ENCODE peak calls at places on chromosomes 5 and 9, in eight cellular contexts. One of them, this sample, is unnamed.

GRCh38 chr9:114037249-114037648 is 40.9 kb downstream of the AMBP start:
- DNase-seq in CD8-positive, alpha-beta memory T cell: no peak
- DNase-seq in A172: no peak
- DNase-seq in kidney: no peak
- DNase-seq in HepG2: no peak
- DNase-seq in stimulated activated CD4-positive, alpha-beta T cell treated with anti-CD3 and anti-CD28 coated beads, Interleukin-1b, Interleukin-23, amount 100 ng/mL, for 24 hours: no peak
- DNase-seq in foreskin melanocyte: no peak
- DNase-seq in CD4-positive, alpha-beta T cell: no peak
- DNase-seq in this sample: no peak

GRCh38 chr5:69493235-69493925 is 790 bp downstream of the OCLN start:
- DNase-seq in A172: no peak
- DNase-seq in foreskin melanocyte: no peak
- DNase-seq in kidney: peak; percentile 85
- DNase-seq in HepG2: no peak
- DNase-seq in stimulated activated CD4-positive, alpha-beta T cell treated with anti-CD3 and anti-CD28 coated beads, Interleukin-1b, Interleukin-23, amount 100 ng/mL, for 24 hours: no peak
- DNase-seq in CD8-positive, alpha-beta memory T cell: no peak
- DNase-seq in CD4-positive, alpha-beta T cell: no peak
- DNase-seq in this sample: no peak

GRCh38 chr5:131230406-131230805 is 33.4 kb upstream of the CDC42SE2 start:
- DNase-seq in CD4-positive, alpha-beta T cell: no peak
- DNase-seq in CD8-positive, alpha-beta memory T cell: no peak
- DNase-seq in stimulated activated CD4-positive, alpha-beta T cell treated with anti-CD3 and anti-CD28 coated beads, Interleukin-1b, Interleukin-23, amount 100 ng/mL, for 24 hours: no peak
- DNase-seq in kidney: no peak
- DNase-seq in foreskin melanocyte: no peak
- DNase-seq in A172: no peak
- DNase-seq in HepG2: peak; percentile 14
- DNase-seq in this sample: no peak

GRCh38 chr9:136960938-136961275 is 8.8 kb downstream of the LCN12 start:
- DNase-seq in stimulated activated CD4-positive, alpha-beta T cell treated with anti-CD3 and anti-CD28 coated beads, Interleukin-1b, Interleukin-23, amount 100 ng/mL, for 24 hours: no peak
- DNase-seq in A172: no peak
- DNase-seq in foreskin melanocyte: no peak
- DNase-seq in CD8-positive, alpha-beta memory T cell: no peak
- DNase-seq in CD4-positive, alpha-beta T cell: no peak
- DNase-seq in HepG2: no peak
- DNase-seq in kidney: no peak
- DNase-seq in this sample: no peak

GRCh38 chr9:83423815-83424707 is 114.1 kb downstream of the FRMD3 start:
- DNase-seq in CD8-positive, alpha-beta memory T cell: no peak
- DNase-seq in CD4-positive, alpha-beta T cell: no peak
- DNase-seq in foreskin melanocyte: no peak
- DNase-seq in A172: no peak
- DNase-seq in HepG2: peak; percentile 94
- DNase-seq in stimulated activated CD4-positive, alpha-beta T cell treated with anti-CD3 and anti-CD28 coated beads, Interleukin-1b, Interleukin-23, amount 100 ng/mL, for 24 hours: no peak
- DNase-seq in kidney: no peak
- DNase-seq in this sample: no peak

GRCh38 chr9:12289711-12290110 is 403.5 kb upstream of the TYRP1 start:
- DNase-seq in kidney: no peak
- DNase-seq in stimulated activated CD4-positive, alpha-beta T cell treated with anti-CD3 and anti-CD28 coated beads, Interleukin-1b, Interleukin-23, amount 100 ng/mL, for 24 hours: no peak
- DNase-seq in HepG2: no peak
- DNase-seq in A172: no peak
- DNase-seq in foreskin melanocyte: peak; percentile 11
- DNase-seq in CD8-positive, alpha-beta memory T cell: no peak
- DNase-seq in CD4-positive, alpha-beta T cell: no peak
- DNase-seq in this sample: no peak

GRCh38 chr5:65190328-65191053 is 291.2 kb downstream of the ADAMTS6 start:
- DNase-seq in A172: peak; percentile 90
- DNase-seq in CD8-positive, alpha-beta memory T cell: no peak
- DNase-seq in HepG2: no peak
- DNase-seq in kidney: no peak
- DNase-seq in foreskin melanocyte: no peak
- DNase-seq in stimulated activated CD4-positive, alpha-beta T cell treated with anti-CD3 and anti-CD28 coated beads, Interleukin-1b, Interleukin-23, amount 100 ng/mL, for 24 hours: no peak
- DNase-seq in CD4-positive, alpha-beta T cell: no peak
- DNase-seq in this sample: no peak

GRCh38 chr5:154771383-154771901 is 16.3 kb downstream of the LARP1 start:
- DNase-seq in stimulated activated CD4-positive, alpha-beta T cell treated with anti-CD3 and anti-CD28 coated beads, Interleukin-1b, Interleukin-23, amount 100 ng/mL, for 24 hours: no peak
- DNase-seq in foreskin melanocyte: peak; percentile 64
- DNase-seq in CD4-positive, alpha-beta T cell: no peak
- DNase-seq in HepG2: no peak
- DNase-seq in CD8-positive, alpha-beta memory T cell: no peak
- DNase-seq in kidney: no peak
- DNase-seq in A172: no peak
- DNase-seq in this sample: no peak

GRCh38 chr9:20621553-20622329 is 558 bp downstream of the MLLT3 start:
- DNase-seq in A172: no peak
- DNase-seq in CD4-positive, alpha-beta T cell: peak; percentile 83
- DNase-seq in foreskin melanocyte: peak; percentile 55
- DNase-seq in HepG2: peak; percentile 20
- DNase-seq in kidney: peak; percentile 94
- DNase-seq in CD8-positive, alpha-beta memory T cell: peak; percentile 67
- DNase-seq in stimulated activated CD4-positive, alpha-beta T cell treated with anti-CD3 and anti-CD28 coated beads, Interleukin-1b, Interleukin-23, amount 100 ng/mL, for 24 hours: peak; percentile 40
- DNase-seq in this sample: peak; percentile 65

GRCh38 chr9:119675951-119676350 is 306.7 kb upstream of the BRINP1 start:
- DNase-seq in A172: no peak
- DNase-seq in stimulated activated CD4-positive, alpha-beta T cell treated with anti-CD3 and anti-CD28 coated beads, Interleukin-1b, Interleukin-23, amount 100 ng/mL, for 24 hours: no peak
- DNase-seq in HepG2: no peak
- DNase-seq in foreskin melanocyte: no peak
- DNase-seq in CD4-positive, alpha-beta T cell: no peak
- DNase-seq in CD8-positive, alpha-beta memory T cell: no peak
- DNase-seq in kidney: no peak
- DNase-seq in this sample: no peak

GRCh38 chr9:120544441-120544840 is 35.5 kb downstream of the CDK5RAP2 start:
- DNase-seq in CD8-positive, alpha-beta memory T cell: no peak
- DNase-seq in foreskin melanocyte: no peak
- DNase-seq in kidney: no peak
- DNase-seq in stimulated activated CD4-positive, alpha-beta T cell treated with anti-CD3 and anti-CD28 coated beads, Interleukin-1b, Interleukin-23, amount 100 ng/mL, for 24 hours: no peak
- DNase-seq in HepG2: no peak
- DNase-seq in CD4-positive, alpha-beta T cell: no peak
- DNase-seq in A172: no peak
- DNase-seq in this sample: no peak

GRCh38 chr5:65809817-65810531 is 88.0 kb downstream of the NLN start:
- DNase-seq in A172: peak; percentile 83
- DNase-seq in CD8-positive, alpha-beta memory T cell: no peak
- DNase-seq in kidney: no peak
- DNase-seq in HepG2: no peak
- DNase-seq in stimulated activated CD4-positive, alpha-beta T cell treated with anti-CD3 and anti-CD28 coated beads, Interleukin-1b, Interleukin-23, amount 100 ng/mL, for 24 hours: no peak
- DNase-seq in CD4-positive, alpha-beta T cell: no peak
- DNase-seq in foreskin melanocyte: no peak
- DNase-seq in this sample: no peak